ENCODE peak calls at places on chromosomes 11 and 22, in eight cellular contexts. A is fibroblast of mammary gland, V is Peyer's patch, C is astrocyte of the spinal cord, T is choroid plexus epithelial cell, Y is dorsolateral prefrontal cortex, I is upper lobe of right lung, R is fibroblast of the aortic adventitia. O is an unnamed sample.

GRCh38 chr11:117328414-117329010 is 858 bp downstream of the CEP164 start:
- DNase-seq in A (peak), V (no peak), C (peak), T (peak), Y (no peak), I (no peak), R (peak), O (peak)

GRCh38 chr11:76744186-76745058 is 38.7 kb upstream of the TSKU start:
- DNase-seq in A (peak), V (no peak), C (no peak), T (peak), Y (no peak), I (peak), R (no peak), O (no peak)

GRCh38 chr11:16911658-16912057 is 102.6 kb downstream of the PLEKHA7 start:
- DNase-seq in A (no peak), V (no peak), C (no peak), T (no peak), Y (no peak), I (no peak), R (no peak), O (no peak)

GRCh38 chr11:58844600-58844999 is at the start of gene GLYATL2:
- DNase-seq in A (no peak), V (no peak), C (no peak), T (no peak), Y (no peak), I (no peak), R (peak), O (no peak)

GRCh38 chr11:86869531-86869930 is 69.2 kb downstream of the PRSS23 start:
- DNase-seq in A (peak), V (no peak), C (no peak), T (no peak), Y (no peak), I (no peak), R (peak), O (no peak)

GRCh38 chr22:29030618-29031235 is 30.9 kb downstream of the C22orf31 start:
- DNase-seq in A (peak), V (no peak), C (peak), T (peak), Y (no peak), I (peak), R (peak), O (no peak)

GRCh38 chr11:61682093-61682732 is 2.0 kb downstream of the DAGLA start:
- DNase-seq in A (peak), V (no peak), C (no peak), T (no peak), Y (no peak), I (no peak), R (no peak), O (peak)

GRCh38 chr22:29773233-29773632 is 6.1 kb downstream of the UQCR10 start:
- DNase-seq in A (peak), V (no peak), C (peak), T (peak), Y (no peak), I (no peak), R (peak), O (no peak)

GRCh38 chr11:134481135-134481534 is 69.1 kb upstream of the B3GAT1 start:
- DNase-seq in A (no peak), V (no peak), C (no peak), T (no peak), Y (no peak), I (no peak), R (no peak), O (no peak)

DNA sequence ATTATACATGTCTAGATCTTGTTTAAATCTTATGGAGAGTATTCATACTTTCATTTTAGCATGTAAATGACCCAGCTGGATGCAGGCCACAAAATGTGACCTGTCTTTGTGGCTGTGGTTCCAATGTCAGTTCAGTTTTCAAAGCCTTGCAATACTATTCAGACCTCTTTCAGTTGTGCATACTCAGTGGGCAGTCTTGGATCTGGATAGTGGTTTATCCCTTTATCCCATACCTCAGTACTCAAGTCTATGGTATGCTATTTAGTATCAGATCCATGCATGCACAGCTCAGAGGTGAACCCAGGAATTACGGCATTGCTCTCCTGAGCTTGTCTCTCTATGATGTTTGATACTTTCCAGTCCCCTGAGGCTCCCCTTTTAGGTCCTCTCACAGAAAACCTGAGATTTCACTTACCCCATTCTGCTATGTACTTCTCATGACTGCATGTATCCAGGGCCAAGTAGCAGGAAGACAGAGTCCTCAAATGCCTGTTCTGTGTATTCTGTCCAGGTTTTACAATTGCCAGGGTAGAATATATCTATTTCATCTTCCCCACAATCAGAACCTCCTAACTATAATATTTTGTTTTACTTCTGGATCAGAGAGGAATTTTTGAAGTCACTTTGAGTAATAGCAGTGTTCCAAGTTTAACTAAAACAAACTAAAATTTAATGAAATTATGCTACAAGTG is 6.9 kb upstream of the P4HA3 start:
- DNase-seq in A (peak), V (no peak), C (peak), T (peak), Y (no peak), I (no peak), R (peak), O (no peak)
- TF ChIP-seq CTCF in A (peak), V (no peak), C (no peak), T (peak), Y (no peak), I (no peak), R (no peak), O (no peak)

GRCh38 chr22:36510966-36511881 is 4.4 kb upstream of the FOXRED2 start:
- DNase-seq in A (peak), V (peak), C (peak), T (peak), Y (no peak), I (no peak), R (peak), O (peak)

GRCh38 chr22:36510384-36510783 is 3.5 kb upstream of the FOXRED2 start:
- DNase-seq in A (peak), V (no peak), C (no peak), T (no peak), Y (no peak), I (no peak), R (no peak), O (no peak)

GRCh38 chr22:36507518-36508010 is 724 bp upstream of the FOXRED2 start:
- DNase-seq in A (no peak), V (no peak), C (no peak), T (no peak), Y (no peak), I (no peak), R (no peak), O (no peak)

GRCh38 chr22:36505998-36506635 is 723 bp downstream of the FOXRED2 start:
- DNase-seq in A (no peak), V (no peak), C (no peak), T (no peak), Y (peak), I (no peak), R (no peak), O (peak)

GRCh38 chr22:36506637-36507517 is at the start of gene FOXRED2:
- DNase-seq in A (peak), V (peak), C (peak), T (peak), Y (peak), I (peak), R (peak), O (peak)
- H3K4me3 ChIP-seq in A (peak), V (peak), C (peak), T (peak), Y (peak), I (peak), R (peak), O (peak)

GRCh38 chr11:130634981-130635473 is 186.6 kb downstream of the ADAMTS15 start:
- DNase-seq in A (peak), V (no peak), C (peak), T (peak), Y (no peak), I (no peak), R (peak), O (no peak)
- TF ChIP-seq CTCF in A (no peak), V (no peak), C (no peak), T (no peak), Y (no peak), I (no peak), R (no peak), O (no peak)

DNA sequence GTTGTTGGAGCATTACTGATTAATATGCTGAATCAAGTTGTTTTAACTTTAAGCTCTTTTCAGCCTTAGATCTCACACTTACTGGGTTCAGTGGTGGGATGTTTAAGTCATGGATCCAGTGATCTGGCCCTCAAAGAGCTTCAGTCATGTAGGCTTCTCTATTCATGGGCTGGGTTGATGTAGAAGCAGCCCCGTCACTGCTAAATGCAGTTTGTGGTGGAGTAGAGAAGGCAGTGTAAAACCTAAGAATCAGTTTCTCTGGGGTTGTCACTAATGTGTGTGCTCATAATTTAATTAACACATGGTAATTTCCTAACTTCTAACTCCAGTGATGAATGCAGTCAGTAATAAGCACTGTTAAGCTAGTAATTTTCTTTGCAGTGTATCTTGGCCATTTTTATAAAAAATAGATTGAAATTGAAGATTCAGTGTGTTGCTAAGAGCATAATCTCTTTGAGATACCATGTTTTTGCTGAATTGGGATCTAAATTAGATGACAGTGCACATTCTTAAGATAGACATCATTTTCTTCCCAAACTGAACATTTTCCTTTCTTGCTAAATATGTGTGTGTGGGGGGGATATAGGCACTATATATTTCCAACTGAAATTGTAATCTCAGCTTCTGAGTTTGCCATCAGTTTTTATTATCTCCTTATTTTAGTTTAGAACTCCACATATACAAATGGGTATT is 9.0 kb downstream of the SPCS2 start:
- DNase-seq in A (no peak), V (no peak), C (no peak), T (peak), Y (no peak), I (no peak), R (no peak), O (no peak)
- H3K4me3 ChIP-seq in A (no peak), V (no peak), C (no peak), T (no peak), Y (no peak), I (no peak), R (no peak), O (no peak)

DNA sequence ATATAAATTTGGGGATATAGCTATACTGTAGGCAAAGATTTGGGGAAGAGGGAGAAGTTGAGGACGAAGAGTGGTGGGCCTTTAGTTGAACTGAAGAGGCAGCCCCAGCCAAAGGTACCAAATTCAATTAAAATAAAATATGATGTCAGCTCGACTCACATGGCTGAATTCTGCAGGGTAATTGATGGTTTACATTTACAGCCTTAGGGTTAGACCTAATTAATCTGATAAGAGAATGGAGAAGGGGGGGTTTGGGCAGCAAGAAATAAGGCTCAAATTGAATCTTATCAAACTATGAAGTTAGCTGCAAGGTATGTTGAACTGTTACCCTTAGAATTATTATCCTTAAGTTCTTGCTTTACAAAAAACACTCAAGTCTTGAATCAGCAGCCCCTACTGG is 3.6 kb upstream of the HSD17B12 start:
- DNase-seq in A (no peak), V (no peak), C (no peak), T (no peak), Y (no peak), I (no peak), R (no peak), O (no peak)
- TF ChIP-seq CTCF in A (no peak), V (no peak), C (no peak), T (no peak), Y (no peak), I (no peak), R (no peak), O (no peak)

GRCh38 chr11:9090488-9091043 is 833 bp downstream of the SCUBE2 start:
- DNase-seq in A (no peak), V (no peak), C (no peak), T (peak), Y (no peak), I (no peak), R (no peak), O (no peak)
- H3K4me3 ChIP-seq in A (peak), V (peak), C (peak), T (peak), Y (peak), I (peak), R (peak), O (no peak)

O was measured in Caco-2.